ENCODE peak calls at places on chromosomes 2 and 18, in seven cellular contexts. D is H54; X is stimulated activated CD8-positive, alpha-beta memory T cell treated with anti-CD3 and anti-CD28 coated beads, Interleukin-7, amount 100 ng/mL, for 1 hour; G is fibroblast of villous mesenchyme; C is T-helper 2 cell; F is amygdala; E is stimulated activated CD4-positive, alpha-beta T cell treated with anti-CD3 and anti-CD28 coated beads, Interleukin-4, amount 100 ng/mL, for 4 hours. M is an unnamed sample.

GRCh38 chr2:176589956-176590509 is 320.8 kb downstream of the MTX2 start:
- DNase-seq in F (no peak), C (no peak), E (no peak), D (no peak), G (no peak), X (no peak), M (peak; percentile 45)

GRCh38 chr2:158586491-158586890 is 129.7 kb downstream of the PKP4 start:
- DNase-seq in D (no peak), C (no peak), E (no peak), X (no peak), G (peak; percentile 95), F (no peak), M (no peak)

GRCh38 chr18:13629841-13630747 is 96.3 kb downstream of the FAM210A start:
- DNase-seq in E (peak; percentile 31), C (peak; percentile 58), G (peak; percentile 53), D (peak; percentile 73), F (no peak), X (no peak), M (peak; percentile 76)

GRCh38 chr2:163717474-163717873 is 18.3 kb downstream of the FIGN start:
- DNase-seq in E (no peak), F (no peak), X (no peak), D (no peak), C (no peak), G (no peak), M (no peak)

GRCh38 chr2:55010149-55010591 is 40.1 kb downstream of the RTN4 start:
- DNase-seq in C (peak; percentile 83), D (no peak), E (no peak), G (peak; percentile 77), F (no peak), X (no peak), M (peak; percentile 15)

GRCh38 chr2:120238728-120239487 is 13.7 kb upstream of the RALB start:
- DNase-seq in X (no peak), F (no peak), C (no peak), G (peak; percentile 43), E (no peak), D (peak; percentile 90), M (no peak)

GRCh38 chr18:48835745-48836191 is 115.0 kb downstream of the SMAD7 start:
- DNase-seq in G (no peak), F (no peak), D (no peak), E (no peak), X (no peak), C (no peak), M (no peak)

GRCh38 chr2:72994282-72994990 is 77.1 kb downstream of the SFXN5 start:
- DNase-seq in F (no peak), X (no peak), D (no peak), E (no peak), G (no peak), C (no peak), M (no peak)

GRCh38 chr18:21180588-21180987 is 61.4 kb upstream of the GREB1L start:
- DNase-seq in G (no peak), C (no peak), D (no peak), E (no peak), F (no peak), X (no peak), M (no peak)

GRCh38 chr2:43127208-43127940 is 99.0 kb downstream of the ZFP36L2 start:
- DNase-seq in G (no peak), D (no peak), F (no peak), C (peak; percentile 90), X (peak; percentile 76), E (peak; percentile 94), M (no peak)

GRCh38 chr18:65753520-65753919 is 2.7 kb downstream of the CDH7 start:
- DNase-seq in C (peak; percentile 4), X (no peak), G (no peak), E (no peak), F (no peak), D (no peak), M (peak; percentile 72)

GRCh38 chr2:221614274-221614673 is 42.2 kb upstream of the EPHA4 start:
- DNase-seq in F (no peak), E (no peak), G (no peak), X (no peak), C (no peak), D (no peak), M (no peak)

GRCh38 chr2:112048887-112049286 is 6.2 kb upstream of the TMEM87B start:
- DNase-seq in F (no peak), X (no peak), C (peak; percentile 53), G (peak; percentile 70), D (peak; percentile 9), E (no peak), M (peak; percentile 66)

GRCh38 chr2:24225883-24226282 is 51.0 kb downstream of the FAM228A start:
- DNase-seq in C (no peak), G (no peak), F (no peak), E (no peak), D (no peak), X (no peak), M (no peak)

GRCh38 chr18:10421859-10422258 is 32.6 kb upstream of the APCDD1 start:
- DNase-seq in C (no peak), E (no peak), F (no peak), D (no peak), X (no peak), G (peak; percentile 45), M (no peak)

GRCh38 chr2:141923657-141924056 is 207.2 kb downstream of the LRP1B start:
- DNase-seq in X (no peak), F (no peak), G (no peak), C (no peak), D (no peak), E (no peak), M (peak; percentile 1)

GRCh38 chr18:28158083-28158581 is 18.8 kb downstream of the CDH2 start:
- DNase-seq in G (peak; percentile 69), F (no peak), X (no peak), C (no peak), E (no peak), D (no peak), M (peak; percentile 55)

GRCh38 chr2:46732127-46732526 is 183.5 kb downstream of the MCFD2 start:
- DNase-seq in X (no peak), G (no peak), F (no peak), C (no peak), E (no peak), D (no peak), M (no peak)

GRCh38 chr2:217340176-217340575 is 480.3 kb upstream of the TNP1 start:
- DNase-seq in E (no peak), G (no peak), D (no peak), X (no peak), F (no peak), C (no peak), M (no peak)

GRCh38 chr18:604771-605170 is 8.0 kb downstream of the CLUL1 start:
- DNase-seq in D (no peak), F (no peak), G (no peak), C (no peak), E (no peak), X (no peak), M (no peak)

GRCh38 chr2:230828272-230828961 is 36.3 kb upstream of the ITM2C start:
- DNase-seq in G (no peak), E (no peak), X (no peak), F (no peak), C (peak; percentile 53), D (no peak), M (no peak)

M was measured in SK-N-DZ.